ENCODE peak calls at places on chromosomes 1 and 21, in ten cellular contexts. O is Calu3; T is epithelial cell of esophagus; B is NCI-H1105; N is stromal cell of bone marrow; X is activated CD4-positive, alpha-beta T cell treated with anti-CD3 and anti-CD28 coated beads, Interleukin-2, amount 50 U/mL, for 1 hour; R is GM23248; I is stomach; Q is HT1080; F is AG04449. H is an unnamed sample.

GRCh38 chr1:180094705-180095280 is 59.9 kb upstream of the QSOX1 start:
- DNase-seq in R (no peak), I (no peak), N (no peak), Q (no peak), F (no peak), O (no peak), B (no peak), T (no peak), X (no peak), H (no peak)

GRCh38 chr1:29860681-29861080 is 624.4 kb downstream of the PTPRU start:
- DNase-seq in F (no peak), X (no peak), Q (no peak), O (no peak), I (no peak), T (no peak), B (no peak), N (no peak), R (no peak), H (no peak)

GRCh38 chr1:71463144-71463543 is 382.3 kb upstream of the ZRANB2 start:
- DNase-seq in X (no peak), T (peak), Q (peak), O (no peak), N (no peak), B (no peak), F (no peak), I (no peak), R (peak), H (peak)

GRCh38 chr1:6249732-6250689 is 6.0 kb downstream of the HES3 start:
- DNase-seq in R (no peak), X (no peak), I (no peak), T (no peak), F (no peak), N (no peak), B (no peak), Q (no peak), O (no peak), H (no peak)

GRCh38 chr1:56070601-56071000 is 508.8 kb downstream of the PLPP3 start:
- DNase-seq in O (no peak), B (no peak), N (peak), F (no peak), X (no peak), R (peak), I (no peak), Q (no peak), T (no peak), H (peak)

GRCh38 chr1:165717918-165718515 is 19.7 kb upstream of the ALDH9A1 start:
- DNase-seq in F (peak), X (peak), Q (peak), B (peak), I (peak), N (peak), R (peak), T (peak), O (peak), H (peak)

GRCh38 chr1:87109012-87109411 is 194.6 kb downstream of the HS2ST1 start:
- DNase-seq in Q (no peak), I (no peak), R (peak), X (no peak), B (no peak), F (no peak), N (peak), T (no peak), O (no peak), H (peak)

GRCh38 chr1:25074326-25074725 is 144.2 kb upstream of the RUNX3 start:
- DNase-seq in O (no peak), T (no peak), X (no peak), B (no peak), N (no peak), R (no peak), Q (no peak), I (no peak), F (no peak), H (no peak)

GRCh38 chr1:212293579-212293978 is 8.4 kb downstream of the PPP2R5A start:
- DNase-seq in I (no peak), Q (peak), X (no peak), R (peak), F (no peak), T (peak), B (no peak), O (no peak), N (no peak), H (peak)

GRCh38 chr1:233614173-233614742 is 352 bp downstream of the KCNK1 start:
- DNase-seq in F (no peak), X (no peak), N (no peak), I (peak), O (peak), T (peak), Q (peak), B (peak), R (peak), H (peak)

GRCh38 chr21:35738342-35738961 is 321.9 kb downstream of the SETD4 start:
- DNase-seq in Q (peak), N (no peak), X (no peak), T (peak), R (peak), B (peak), I (no peak), O (no peak), F (no peak), H (no peak)

GRCh38 chr1:66239834-66240233 is 294.1 kb upstream of the SGIP1 start:
- DNase-seq in B (no peak), N (no peak), Q (no peak), T (no peak), I (no peak), O (no peak), F (no peak), R (peak), X (no peak), H (no peak)

GRCh38 chr21:36615274-36615964 is 83.5 kb upstream of the SIM2 start:
- DNase-seq in F (no peak), N (no peak), Q (peak), B (no peak), X (no peak), T (no peak), R (no peak), O (no peak), I (no peak), H (no peak)

GRCh38 chr1:100452641-100453040 is 85.3 kb upstream of the GPR88 start:
- DNase-seq in F (no peak), T (peak), I (no peak), R (no peak), X (no peak), O (no peak), N (no peak), Q (no peak), B (no peak), H (no peak)

GRCh38 chr21:42433946-42434551 is 30.3 kb downstream of the UBASH3A start:
- DNase-seq in T (peak), R (no peak), O (peak), N (no peak), Q (no peak), B (no peak), F (no peak), I (peak), X (no peak), H (no peak)

GRCh38 chr1:40802078-40803075 is 18.8 kb downstream of the KCNQ4 start:
- DNase-seq in B (no peak), X (peak), N (peak), Q (peak), F (no peak), T (peak), R (peak), O (peak), I (peak), H (peak)

GRCh38 chr1:201011616-201012015 is 11.9 kb downstream of the KIF21B start:
- DNase-seq in B (peak), T (no peak), F (no peak), I (no peak), R (no peak), X (no peak), Q (no peak), N (no peak), O (no peak), H (no peak)

GRCh38 chr1:16724718-16725438 is 15.4 kb upstream of the RNU1-4 start:
- DNase-seq in X (no peak), I (peak), O (no peak), F (no peak), Q (no peak), T (no peak), N (no peak), R (no peak), B (no peak), H (no peak)

GRCh38 chr1:206512521-206513180 is 5.3 kb downstream of the RASSF5 start:
- DNase-seq in N (no peak), I (no peak), O (no peak), Q (no peak), T (peak), X (no peak), R (no peak), B (no peak), F (no peak), H (no peak)

GRCh38 chr1:31785020-31785946 is 21.1 kb upstream of the ADGRB2 start:
- DNase-seq in B (no peak), X (no peak), N (no peak), F (no peak), R (no peak), Q (no peak), I (no peak), T (no peak), O (no peak), H (no peak)

GRCh38 chr1:14300991-14301703 is 297.3 kb upstream of the KAZN start:
- DNase-seq in R (no peak), I (peak), Q (no peak), B (no peak), F (no peak), N (no peak), O (no peak), X (no peak), T (peak), H (peak)

GRCh38 chr1:231557898-231558710 is 29.6 kb downstream of the TSNAX start:
- DNase-seq in T (no peak), R (peak), O (no peak), N (no peak), F (no peak), Q (peak), B (no peak), X (no peak), I (no peak), H (peak)

GRCh38 chr1:211133841-211134669 is at the start of gene KCNH1:
- DNase-seq in Q (peak), N (peak), O (peak), T (peak), I (peak), F (no peak), R (peak), X (peak), B (peak), H (peak)

GRCh38 chr1:175201061-175201508 is 8.5 kb upstream of the KIAA0040 start:
- DNase-seq in F (no peak), I (no peak), R (no peak), Q (no peak), T (no peak), B (no peak), X (no peak), O (no peak), N (peak), H (peak)

GRCh38 chr21:27047331-27048314 is 80.7 kb upstream of the ADAMTS5 start:
- DNase-seq in F (no peak), O (no peak), R (peak), T (peak), N (peak), Q (peak), X (no peak), I (no peak), B (no peak), H (peak)

GRCh38 chr1:27336756-27337155 is 5.1 kb upstream of the SYTL1 start:
- DNase-seq in O (no peak), N (no peak), R (no peak), I (no peak), X (no peak), B (no peak), Q (no peak), T (no peak), F (no peak), H (no peak)

GRCh38 chr1:156122519-156123355 is 8.2 kb downstream of the LMNA start:
- DNase-seq in R (peak), T (peak), F (no peak), B (no peak), X (no peak), N (peak), O (peak), I (peak), Q (peak), H (peak)

GRCh38 chr1:15459771-15460719 is 3.5 kb downstream of the CELA2A start:
- DNase-seq in X (no peak), T (peak), Q (no peak), N (no peak), O (no peak), F (no peak), I (no peak), R (peak), B (no peak), H (peak)

GRCh38 chr1:212401838-212402582 is 12.7 kb downstream of the PACC1 start:
- DNase-seq in T (peak), N (peak), F (no peak), O (no peak), I (no peak), R (peak), X (no peak), B (no peak), Q (peak), H (peak)

GRCh38 chr1:16984717-16985116 is 4.3 kb upstream of the MFAP2 start:
- DNase-seq in B (no peak), T (peak), I (no peak), N (peak), Q (peak), F (no peak), O (no peak), X (no peak), R (peak), H (peak)

GRCh38 chr1:93164816-93165215 is 15.4 kb downstream of the TMED5 start:
- DNase-seq in R (no peak), B (no peak), T (no peak), O (no peak), I (no peak), Q (no peak), F (no peak), N (no peak), X (no peak), H (peak)

GRCh38 chr1:187641463-187641862 is 812.7 kb downstream of the PLA2G4A start:
- DNase-seq in I (no peak), X (no peak), B (no peak), Q (no peak), N (no peak), R (no peak), F (no peak), O (no peak), T (no peak), H (no peak)

GRCh38 chr1:192252776-192253175 is 64.0 kb upstream of the RGS21 start:
- DNase-seq in F (no peak), N (no peak), I (no peak), R (no peak), X (no peak), T (peak), O (no peak), Q (no peak), B (no peak), H (peak)

GRCh38 chr1:17725084-17725718 is 29.9 kb upstream of the ACTL8 start:
- DNase-seq in R (peak), N (no peak), T (no peak), X (no peak), F (no peak), O (no peak), B (peak), I (no peak), Q (peak), H (no peak)